ENCODE peak calls at places on chromosomes 12 and 14, in eight cellular contexts. Y is AG04449; I is CD8-positive, alpha-beta T cell; P is dorsolateral prefrontal cortex; X is IMR-90; G is PC-3; E is AG09309; K is lower lobe of right lung. D is an unnamed sample.

GRCh38 chr14:104588066-104588857 is 8.7 kb downstream of the C14orf180 start:
- DNase-seq in P (no peak), I (no peak), Y (no peak), K (no peak), E (no peak), X (no peak), G (no peak), D (no peak)

GRCh38 chr12:5096241-5096880 is 52.7 kb downstream of the KCNA5 start:
- DNase-seq in I (no peak), X (peak), P (no peak), E (peak), G (peak), Y (no peak), K (no peak), D (peak)

GRCh38 chr12:28278499-28278898 is 88.2 kb downstream of the CCDC91 start:
- DNase-seq in E (no peak), Y (no peak), P (no peak), G (no peak), X (no peak), K (no peak), I (no peak), D (no peak)

GRCh38 chr12:121801601-121802484 is 2.0 kb upstream of the SETD1B start:
- DNase-seq in X (peak), G (peak), Y (no peak), K (no peak), P (no peak), I (peak), E (no peak), D (no peak)

GRCh38 chr12:121781751-121782615 is 11.5 kb downstream of the RHOF start:
- DNase-seq in I (no peak), P (no peak), G (peak), Y (no peak), X (peak), K (no peak), E (no peak), D (no peak)

GRCh38 chr14:89540830-89541470 is 123.9 kb upstream of the FOXN3 start:
- DNase-seq in Y (peak), E (peak), G (peak), X (peak), P (no peak), I (no peak), K (no peak), D (peak)

GRCh38 chr12:20493924-20494323 is 125.6 kb downstream of the PDE3A start:
- DNase-seq in P (no peak), E (no peak), X (peak), Y (no peak), K (no peak), G (peak), I (no peak), D (no peak)

GRCh38 chr12:25801621-25802243 is 156.8 kb upstream of the RASSF8 start:
- DNase-seq in G (peak), X (no peak), K (no peak), P (no peak), E (no peak), I (no peak), Y (no peak), D (no peak)

GRCh38 chr14:101521978-101522377 is 39.3 kb upstream of the DIO3 start:
- DNase-seq in G (no peak), K (no peak), Y (no peak), X (no peak), P (no peak), E (no peak), I (no peak), D (no peak)

GRCh38 chr12:16608346-16608745 is 2.4 kb upstream of the LMO3 start:
- DNase-seq in P (no peak), Y (no peak), X (no peak), G (no peak), I (no peak), E (no peak), K (no peak), D (no peak)

GRCh38 chr14:95523051-95523817 is 6.8 kb upstream of the SYNE3 start:
- DNase-seq in G (peak), X (peak), Y (no peak), I (peak), K (no peak), E (no peak), P (no peak), D (no peak)

GRCh38 chr14:72503696-72504368 is 390.1 kb downstream of the DPF3 start:
- DNase-seq in P (no peak), X (peak), G (peak), Y (no peak), K (no peak), I (no peak), E (no peak), D (no peak)

GRCh38 chr12:109493938-109494337 is 16.5 kb downstream of the UBE3B start:
- DNase-seq in E (no peak), P (no peak), K (no peak), I (no peak), G (no peak), X (no peak), Y (no peak), D (no peak)

GRCh38 chr14:74400328-74400727 is 25.7 kb downstream of the SYNDIG1L start:
- DNase-seq in I (no peak), G (no peak), K (no peak), E (no peak), P (no peak), Y (no peak), X (no peak), D (no peak)

DNA sequence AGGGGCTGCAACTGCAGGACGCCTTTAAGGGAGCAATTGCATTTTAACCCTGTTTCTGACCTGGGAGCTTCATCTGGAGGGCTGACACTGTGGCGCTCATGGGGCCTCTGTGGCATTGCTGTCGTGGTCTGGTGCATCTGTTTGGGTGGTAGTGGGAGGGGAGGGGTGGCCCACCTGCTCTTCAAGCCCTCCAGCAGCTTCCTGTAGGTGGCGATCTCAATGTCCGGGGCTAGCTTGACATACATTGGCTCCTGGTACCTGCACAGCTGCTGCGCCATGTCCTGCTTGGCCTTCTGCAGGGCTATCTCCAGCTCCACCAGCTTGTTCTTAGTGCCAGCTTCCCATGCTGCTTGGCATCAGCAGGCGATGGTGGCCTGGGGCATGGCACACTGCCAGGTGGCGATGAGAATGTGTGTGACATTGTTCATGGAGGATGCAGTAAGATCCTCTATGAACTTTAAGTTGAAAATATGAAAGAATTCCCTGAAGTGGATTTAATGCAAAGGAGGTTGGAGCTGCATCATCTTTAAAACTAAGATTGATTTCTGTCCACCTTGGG is 7.7 kb upstream of the KRT82 start:
- DNase-seq in I (no peak), G (no peak), E (no peak), Y (no peak), X (no peak), P (no peak), K (no peak), D (no peak)
- TF ChIP-seq CTCF in I (no peak), G (peak), E (no peak), Y (no peak), X (no peak), P (no peak), K (no peak), D (no peak)

GRCh38 chr12:48789858-48790326 is 1.0 kb upstream of the ADCY6 start:
- DNase-seq in Y (no peak), K (no peak), I (no peak), P (no peak), X (no peak), E (no peak), G (no peak), D (no peak)

GRCh38 chr12:48786591-48787544 is 2.0 kb downstream of the ADCY6 start:
- DNase-seq in Y (no peak), P (no peak), G (no peak), I (no peak), K (no peak), E (no peak), X (no peak), D (no peak)

GRCh38 chr12:48788852-48789775 is at the start of gene ADCY6:
- DNase-seq in Y (no peak), I (no peak), X (peak), K (peak), E (no peak), P (peak), G (peak), D (no peak)

GRCh38 chr12:48788522-48788851 is 402 bp downstream of the ADCY6 start:
- DNase-seq in Y (no peak), I (no peak), K (no peak), P (no peak), G (no peak), E (no peak), X (no peak), D (no peak)

DNA sequence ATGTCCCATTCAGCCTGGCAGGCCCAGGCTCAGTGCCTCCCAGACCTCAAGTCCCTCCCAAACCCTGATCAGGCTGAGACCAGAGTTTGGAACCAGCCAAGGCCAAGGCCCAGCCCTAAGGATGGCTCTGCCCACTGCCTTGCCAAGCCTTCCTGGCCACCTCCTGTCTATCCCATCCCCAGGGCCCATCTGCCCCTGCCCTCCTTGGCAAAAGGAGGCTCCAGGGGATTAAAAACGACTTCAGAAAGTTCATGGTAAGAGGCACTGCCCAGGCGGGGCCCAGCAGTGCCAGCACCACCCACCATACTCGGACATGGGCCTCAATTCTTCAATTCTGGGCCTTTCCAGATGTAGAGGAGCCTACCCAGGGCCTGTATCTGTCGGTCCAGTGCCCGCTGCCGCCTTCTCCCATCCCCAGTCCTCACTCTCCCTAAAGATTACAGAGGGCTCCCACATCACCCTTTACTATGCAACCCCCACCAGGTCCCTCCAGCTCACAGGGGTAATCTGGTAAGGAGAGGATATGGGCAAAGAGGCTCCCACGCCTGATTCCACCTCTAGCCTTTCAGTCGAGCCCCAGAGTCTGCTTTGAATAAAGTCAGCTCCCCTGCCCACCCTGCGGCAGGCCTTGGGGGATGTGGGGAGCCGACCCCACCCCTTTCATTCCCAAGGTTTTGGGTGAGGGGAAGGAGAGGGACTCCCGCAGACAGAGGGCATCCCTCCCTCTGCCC is 933 bp downstream of the ADCY6 start:
- DNase-seq in E (no peak), P (no peak), Y (no peak), K (no peak), G (no peak), X (no peak), I (no peak), D (no peak)
- H3K4me3 ChIP-seq in E (peak), P (peak), Y (peak), K (peak), G (peak), X (peak), I (no peak), D (peak)

GRCh38 chr12:14281539-14281938 is 83.9 kb upstream of the ATF7IP start:
- DNase-seq in I (no peak), P (no peak), K (no peak), G (no peak), Y (no peak), X (peak), E (no peak), D (no peak)

GRCh38 chr12:14280921-14281320 is 84.6 kb upstream of the ATF7IP start:
- DNase-seq in P (no peak), K (no peak), Y (no peak), E (no peak), G (no peak), X (no peak), I (no peak), D (no peak)

GRCh38 chr12:14283489-14284144 is 81.9 kb upstream of the ATF7IP start:
- DNase-seq in P (no peak), X (no peak), K (no peak), G (no peak), E (no peak), I (no peak), Y (no peak), D (no peak)

GRCh38 chr12:14279845-14280244 is 85.6 kb upstream of the ATF7IP start:
- DNase-seq in K (no peak), P (no peak), E (no peak), I (no peak), X (no peak), Y (no peak), G (no peak), D (no peak)

GRCh38 chr12:14284189-14284722 is 81.2 kb upstream of the ATF7IP start:
- DNase-seq in X (peak), K (no peak), I (no peak), P (no peak), E (no peak), Y (no peak), G (no peak), D (no peak)
- TF ChIP-seq CTCF in X (no peak), K (no peak), I (no peak), P (no peak), E (no peak), Y (no peak), G (no peak), D (no peak)

GRCh38 chr14:76965232-76965631 is 63.3 kb downstream of the IRF2BPL start:
- DNase-seq in G (no peak), I (no peak), E (no peak), Y (no peak), X (no peak), P (no peak), K (no peak), D (no peak)

GRCh38 chr14:76963366-76963765 is 65.1 kb downstream of the IRF2BPL start:
- DNase-seq in K (no peak), Y (no peak), X (no peak), E (no peak), G (no peak), I (no peak), P (no peak), D (no peak)

GRCh38 chr14:76964695-76965094 is 63.8 kb downstream of the IRF2BPL start:
- DNase-seq in Y (no peak), X (no peak), K (no peak), P (no peak), G (no peak), I (no peak), E (no peak), D (no peak)

GRCh38 chr14:76961631-76962302 is 66.7 kb downstream of the IRF2BPL start:
- DNase-seq in P (peak), K (peak), E (peak), Y (peak), X (peak), I (peak), G (peak), D (peak)

DNA sequence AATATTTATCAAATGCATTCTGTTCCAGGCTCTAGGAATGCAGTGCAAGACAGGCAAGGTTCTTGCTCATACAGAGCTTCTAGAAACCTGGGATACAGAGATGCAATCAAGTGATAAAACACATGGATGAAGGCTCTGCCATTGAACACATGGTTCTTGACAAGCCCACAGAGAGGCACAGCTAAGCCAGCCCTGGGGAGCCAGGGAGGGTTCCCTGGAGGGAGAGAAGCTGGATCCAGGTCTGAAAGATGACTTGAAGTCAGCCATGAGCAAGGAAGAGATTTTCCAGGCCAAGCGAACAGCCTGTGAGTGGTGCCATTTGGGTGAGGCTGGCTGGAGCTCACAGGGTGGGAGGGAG is 66.2 kb downstream of the IRF2BPL start:
- DNase-seq in Y (no peak), E (no peak), X (no peak), G (no peak), I (no peak), P (no peak), K (no peak), D (no peak)
- H3K4me3 ChIP-seq in Y (peak), E (peak), X (peak), G (peak), I (peak), P (peak), K (peak), D (peak)

DNA sequence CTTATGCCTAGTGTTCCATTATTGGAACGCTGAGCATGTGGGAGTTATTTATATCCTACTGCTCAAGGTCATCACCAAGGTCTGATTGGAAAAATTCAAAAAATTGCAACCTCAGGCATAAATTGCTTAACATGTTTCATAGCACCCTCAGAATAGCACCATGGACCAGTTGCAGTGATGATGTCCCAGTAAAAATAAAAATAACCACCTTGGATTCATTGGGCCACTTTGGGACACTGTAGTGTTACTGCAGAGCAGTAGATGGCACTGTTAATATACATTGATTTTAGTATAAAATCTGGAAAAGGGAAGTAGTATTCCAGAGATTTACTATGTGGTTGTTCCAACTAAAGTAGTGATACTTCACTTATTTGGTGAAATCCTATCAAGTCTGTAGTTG is 31.0 kb upstream of the PTCSC3 start:
- DNase-seq in E (no peak), G (peak), P (no peak), Y (no peak), X (peak), K (no peak), I (no peak), D (no peak)
- TF ChIP-seq CTCF in E (peak), G (peak), P (peak), Y (no peak), X (peak), K (peak), I (no peak), D (peak)